ENCODE peak calls at places on chromosomes 3 and 15, in nine cellular contexts. V is PC-9; M is gastrocnemius medialis; C is A549; X is thyroid gland; P is spleen; Q is CD4-positive, CD25-positive, alpha-beta regulatory T cell; D is tibial artery; U is ascending aorta. N is an unnamed sample. For H3K4me1, the result is how much of the 10 kb centered on the place peaks cover.

GRCh38 chr15:78726870-78727551 is 84.3 kb downstream of the ADAMTS7 start:
- DNase-seq in V (peak), M (no peak), C (peak), X (no peak), P (no peak), Q (peak), D (no peak), U (no peak), N (peak)

GRCh38 chr3:158097571-158098553 is 8.4 kb downstream of the SHOX2 start:
- DNase-seq in V (peak), M (no peak), C (peak), X (peak), P (peak), Q (peak), D (no peak), U (peak), N (no peak)

GRCh38 chr3:80606073-80606472 is 838.3 kb upstream of the ROBO1 start:
- DNase-seq in V (no peak), M (no peak), C (no peak), X (no peak), P (no peak), Q (no peak), D (no peak), U (no peak), N (no peak)

GRCh38 chr3:180529778-180530177 is 72.2 kb upstream of the TTC14 start:
- DNase-seq in V (no peak), M (no peak), C (no peak), X (no peak), P (no peak), Q (no peak), D (no peak), U (no peak), N (no peak)

GRCh38 chr15:74173545-74174215 is at the start of gene ISLR:
- DNase-seq in V (no peak), M (no peak), C (no peak), X (peak), P (peak), Q (no peak), D (peak), U (no peak), N (peak)

GRCh38 chr3:113211370-113212154 is at the start of gene BOC:
- DNase-seq in V (peak), M (no peak), C (peak), X (peak), P (no peak), Q (no peak), D (no peak), U (no peak), N (peak)

GRCh38 chr15:76107169-76107568 is 47.4 kb downstream of the TMEM266 start:
- DNase-seq in V (no peak), M (no peak), C (peak), X (no peak), P (no peak), Q (no peak), D (no peak), U (no peak), N (no peak)

GRCh38 chr15:60214201-60214600 is 183.6 kb downstream of the ANXA2 start:
- DNase-seq in V (no peak), M (no peak), C (no peak), X (no peak), P (no peak), Q (no peak), D (no peak), U (no peak), N (no peak)

GRCh38 chr3:162641869-162642350 is 1145.3 kb downstream of the OTOL1 start:
- DNase-seq in V (no peak), M (no peak), C (no peak), X (no peak), P (no peak), Q (no peak), D (no peak), U (no peak), N (no peak)

GRCh38 chr15:34239151-34239761 is 14.4 kb downstream of the EMC4 start:
- DNase-seq in V (peak), M (no peak), C (peak), X (no peak), P (no peak), Q (peak), D (no peak), U (no peak), N (peak)

DNA sequence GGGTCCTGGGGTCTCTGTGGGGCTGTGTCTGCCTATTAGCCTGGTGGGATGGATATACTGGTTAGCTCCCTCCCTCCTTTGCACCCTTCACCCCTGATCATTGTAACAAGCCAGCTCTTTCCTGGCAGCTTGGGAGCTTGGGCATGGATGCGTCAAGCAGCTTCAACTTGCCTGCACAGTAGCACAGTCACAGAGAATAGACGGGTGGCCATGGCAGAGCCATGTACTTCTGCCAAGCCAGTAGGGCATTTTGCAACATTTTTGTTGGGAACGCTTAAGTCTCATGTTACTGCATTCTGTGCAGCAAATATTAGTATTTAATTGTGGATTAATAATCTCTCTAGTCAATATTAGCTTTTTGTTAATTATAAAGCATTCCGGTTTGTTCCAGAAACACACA is 65.3 kb downstream of the SMAD6 start:
- DNase-seq in V (no peak), M (no peak), C (no peak), X (no peak), P (peak), Q (no peak), D (no peak), U (no peak), N (no peak)
- H3K4me1 ChIP-seq in V (half or more), M (under half), C (half or more), X (half or more), P (under half), Q (under half), D (under half), U (half or more), N (half or more)

GRCh38 chr15:57600197-57600596 is 8.5 kb downstream of the MYZAP start:
- DNase-seq in V (no peak), M (no peak), C (no peak), X (no peak), P (no peak), Q (no peak), D (no peak), U (no peak), N (no peak)
- H3K4me3 ChIP-seq in V (no peak), M (no peak), C (no peak), X (no peak), P (no peak), Q (no peak), D (no peak), U (no peak), N (no peak)

DNA sequence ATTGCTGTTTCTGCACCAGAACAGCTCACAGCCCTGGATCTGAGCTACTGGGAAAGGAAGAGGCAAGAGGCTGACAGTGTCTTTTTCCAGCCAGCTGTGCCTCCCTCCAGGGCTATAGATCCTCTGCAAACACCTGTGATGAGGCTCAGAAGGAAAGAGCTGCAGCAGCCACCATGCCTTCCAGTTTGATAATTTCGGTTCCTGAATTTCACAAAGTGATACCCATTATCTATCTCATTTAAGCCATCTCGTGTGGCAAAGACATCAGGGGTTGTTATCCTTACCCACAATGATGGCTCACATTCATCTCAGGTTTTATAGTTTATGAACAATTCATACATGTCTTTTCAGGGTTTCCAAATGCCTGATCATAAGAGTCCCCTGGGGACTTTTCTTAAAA is 1.8 kb upstream of the LARP6 start:
- DNase-seq in V (no peak), M (no peak), C (no peak), X (no peak), P (no peak), Q (no peak), D (no peak), U (no peak), N (no peak)
- H3K27ac ChIP-seq in V (peak), M (peak), C (peak), X (no peak), P (no peak), Q (no peak), D (peak), U (peak), N (peak)

GRCh38 chr3:196638922-196639516 is 475 bp upstream of the NRROS start:
- DNase-seq in V (no peak), M (no peak), C (no peak), X (no peak), P (no peak), Q (peak), D (no peak), U (no peak), N (no peak)

GRCh38 chr3:196641278-196642058 is 2.0 kb downstream of the NRROS start:
- DNase-seq in V (no peak), M (no peak), C (no peak), X (no peak), P (no peak), Q (peak), D (peak), U (no peak), N (no peak)

GRCh38 chr3:196636369-196637349 is 2.8 kb upstream of the NRROS start:
- DNase-seq in V (no peak), M (no peak), C (no peak), X (no peak), P (peak), Q (no peak), D (no peak), U (no peak), N (no peak)

GRCh38 chr3:196640501-196640968 is 1.0 kb downstream of the NRROS start:
- DNase-seq in V (no peak), M (no peak), C (no peak), X (no peak), P (no peak), Q (peak), D (no peak), U (no peak), N (no peak)

GRCh38 chr3:196639517-196640500 is at the start of gene NRROS:
- DNase-seq in V (peak), M (peak), C (no peak), X (peak), P (peak), Q (peak), D (peak), U (peak), N (no peak)
- H3K4me1 ChIP-seq in V (under half), M (under half), C (under half), X (under half), P (half or more), Q (half or more), D (under half), U (under half), N (under half)

GRCh38 chr3:115098354-115099073 is 48.6 kb downstream of the ZBTB20 start:
- DNase-seq in V (no peak), M (no peak), C (no peak), X (no peak), P (no peak), Q (no peak), D (no peak), U (no peak), N (no peak)
- H3K4me3 ChIP-seq in V (no peak), M (peak), C (no peak), X (peak), P (peak), Q (no peak), D (peak), U (no peak), N (no peak)

GRCh38 chr3:55167586-55168317 is 239.9 kb upstream of the LRTM1 start:
- DNase-seq in V (no peak), M (no peak), C (no peak), X (no peak), P (no peak), Q (no peak), D (no peak), U (no peak), N (no peak)
- H3K27ac ChIP-seq in V (no peak), M (no peak), C (no peak), X (no peak), P (no peak), Q (no peak), D (no peak), U (no peak), N (no peak)

GRCh38 chr3:62600033-62600432 is 226.7 kb upstream of the FEZF2 start:
- DNase-seq in V (no peak), M (no peak), C (no peak), X (peak), P (no peak), Q (no peak), D (no peak), U (no peak), N (no peak)
- H3K4me1 ChIP-seq in V (under half), M (under half), C (under half), X (under half), P (under half), Q (under half), D (under half), U (under half), N (under half)

GRCh38 chr3:64214697-64215018 is 10.6 kb downstream of the PRICKLE2 start:
- DNase-seq in V (peak), M (no peak), C (no peak), X (no peak), P (no peak), Q (no peak), D (no peak), U (peak), N (no peak)
- H3K4me3 ChIP-seq in V (no peak), M (peak), C (peak), X (no peak), P (peak), Q (no peak), D (peak), U (peak), N (no peak)

GRCh38 chr3:100483529-100483928 is 8.9 kb upstream of the TMEM45A start:
- DNase-seq in V (no peak), M (no peak), C (no peak), X (no peak), P (no peak), Q (no peak), D (no peak), U (no peak), N (no peak)
- H3K27ac ChIP-seq in V (no peak), M (no peak), C (no peak), X (no peak), P (no peak), Q (no peak), D (no peak), U (no peak), N (no peak)